ENCODE peak calls at places on chromosome 12, in five cellular contexts. Z, G, P, F and R are unnamed samples.

GRCh38 chr12:82694970-82695369 is 8.3 kb downstream of the TMTC2 start:
- DNase-seq in Z (no peak), G (peak; percentile 12), P (no peak), F (no peak), R (no peak)

GRCh38 chr12:79375050-79375449 is 315.7 kb downstream of the PAWR start:
- DNase-seq in Z (no peak), G (no peak), P (no peak), F (no peak), R (no peak)

GRCh38 chr12:1796515-1797010 is 23.8 kb upstream of the LRTM2 start:
- DNase-seq in F (peak; percentile 48), G (no peak), Z (peak; percentile 26), P (peak; percentile 88), R (peak; percentile 46)

GRCh38 chr12:131204416-131205311 is 251.0 kb downstream of the ADGRD1 start:
- DNase-seq in Z (no peak), G (no peak), F (no peak), P (peak; percentile 67), R (no peak)

GRCh38 chr12:81450920-81451739 is 308.0 kb downstream of the PPFIA2 start:
- DNase-seq in P (no peak), Z (no peak), F (peak; percentile 62), G (peak; percentile 9), R (no peak)

GRCh38 chr12:46915082-46915481 is 89.3 kb upstream of the SLC38A4 start:
- DNase-seq in F (peak; percentile 80), Z (no peak), G (peak; percentile 93), P (no peak), R (no peak)

GRCh38 chr12:105212431-105212830 is 23.5 kb downstream of the APPL2 start:
- DNase-seq in F (peak; percentile 73), Z (no peak), P (no peak), G (peak; percentile 68), R (no peak)

GRCh38 chr12:84397279-84397678 is 515.3 kb downstream of the SLC6A15 start:
- DNase-seq in Z (no peak), P (no peak), F (peak; percentile 6), G (no peak), R (no peak)

GRCh38 chr12:94263011-94263786 is 114.8 kb downstream of the PLXNC1 start:
- DNase-seq in G (no peak), F (no peak), Z (peak; percentile 34), P (no peak), R (peak; percentile 76)

GRCh38 chr12:29673346-29673745 is 110.4 kb downstream of the TMTC1 start:
- DNase-seq in P (no peak), G (no peak), Z (no peak), F (no peak), R (no peak)

GRCh38 chr12:11724888-11725310 is 75.4 kb downstream of the ETV6 start:
- DNase-seq in P (no peak), G (no peak), Z (no peak), F (peak; percentile 39), R (no peak)

GRCh38 chr12:48602192-48602989 is 32.5 kb upstream of the LALBA start:
- DNase-seq in P (no peak), Z (no peak), F (no peak), G (no peak), R (no peak)

GRCh38 chr12:15591811-15592210 is 197.4 kb downstream of the EPS8 start:
- DNase-seq in Z (no peak), F (no peak), G (no peak), P (no peak), R (no peak)

GRCh38 chr12:3205742-3206519 is 128.8 kb downstream of the TSPAN9 start:
- DNase-seq in F (no peak), P (no peak), Z (no peak), G (no peak), R (no peak)

GRCh38 chr12:96314723-96315122 is 85.5 kb downstream of the CDK17 start:
- DNase-seq in P (no peak), G (peak; percentile 6), Z (no peak), F (no peak), R (no peak)

GRCh38 chr12:112419269-112420133 is 754 bp downstream of the PTPN11 start:
- DNase-seq in P (peak; percentile 91), G (peak; percentile 80), F (peak; percentile 92), Z (no peak), R (peak; percentile 38)

GRCh38 chr12:13941258-13942249 is 39.8 kb downstream of the GRIN2B start:
- DNase-seq in G (peak; percentile 25), F (peak; percentile 63), Z (no peak), P (no peak), R (no peak)